ENCODE peak calls at places on chromosomes 1 and 21, in eight cellular contexts. J, H, Z, X, N, M, V and P are unnamed samples.

GRCh38 chr1:3125078-3125477 is 56.1 kb downstream of the PRDM16 start:
- DNase-seq in V (no peak), J (no peak), N (no peak), M (no peak), Z (no peak), H (no peak), X (no peak), P (no peak)

GRCh38 chr21:38136201-38136600 is 120.6 kb upstream of the KCNJ15 start:
- DNase-seq in Z (no peak), M (no peak), H (no peak), J (no peak), N (no peak), V (no peak), X (no peak), P (no peak)

GRCh38 chr1:116333171-116334014 is 39.7 kb upstream of the ATP1A1 start:
- DNase-seq in N (no peak), V (no peak), Z (no peak), H (no peak), X (no peak), M (no peak), J (no peak), P (no peak)

GRCh38 chr1:232193451-232193783 is 436.5 kb downstream of the SIPA1L2 start:
- DNase-seq in H (no peak), X (no peak), N (no peak), V (no peak), J (no peak), M (no peak), Z (no peak), P (no peak)

GRCh38 chr1:193909406-193909805 is 723.0 kb upstream of the B3GALT2 start:
- DNase-seq in X (no peak), J (no peak), N (no peak), M (no peak), Z (no peak), V (no peak), H (no peak), P (no peak)

GRCh38 chr1:36705629-36706028 is 222.9 kb upstream of the CSF3R start:
- DNase-seq in J (no peak), M (no peak), X (no peak), H (no peak), N (peak; percentile 31), Z (no peak), V (no peak), P (no peak)

GRCh38 chr1:245240648-245241165 is 85.9 kb downstream of the KIF26B start:
- DNase-seq in J (no peak), Z (peak; percentile 64), V (no peak), X (no peak), M (no peak), H (no peak), N (no peak), P (no peak)

GRCh38 chr1:47992720-47993119 is 4.5 kb downstream of the TRABD2B start:
- DNase-seq in Z (no peak), M (no peak), J (no peak), X (peak; percentile 75), V (no peak), N (no peak), H (no peak), P (no peak)

GRCh38 chr1:183281039-183281438 is 95.0 kb downstream of the LAMC2 start:
- DNase-seq in N (no peak), J (no peak), H (no peak), Z (peak; percentile 29), X (peak; percentile 84), V (peak; percentile 34), M (no peak), P (no peak)

GRCh38 chr1:5423109-5423508 is 569.1 kb downstream of the NPHP4 start:
- DNase-seq in N (no peak), J (no peak), H (peak; percentile 79), X (no peak), Z (no peak), V (no peak), M (no peak), P (no peak)

GRCh38 chr21:28550057-28550825 is 442.4 kb downstream of the LTN1 start:
- DNase-seq in Z (no peak), H (no peak), X (no peak), J (no peak), M (no peak), N (no peak), V (no peak), P (no peak)

GRCh38 chr21:46000731-46001641 is 19.4 kb downstream of the COL6A1 start:
- DNase-seq in H (peak; percentile 64), M (no peak), Z (peak; percentile 24), J (no peak), V (peak; percentile 11), X (peak; percentile 87), N (peak; percentile 58), P (peak; percentile 49)

GRCh38 chr1:232704694-232705680 is 75.1 kb upstream of the SIPA1L2 start:
- DNase-seq in J (peak; percentile 13), N (no peak), M (no peak), V (peak; percentile 53), H (no peak), Z (peak; percentile 39), X (peak; percentile 88), P (no peak)

GRCh38 chr1:25197982-25198681 is 34.2 kb downstream of the SYF2 start:
- DNase-seq in Z (no peak), M (no peak), H (no peak), N (no peak), X (no peak), V (peak; percentile 64), J (peak; percentile 82), P (no peak)

GRCh38 chr1:188715566-188715965 is 1762.1 kb downstream of the BRINP3 start:
- DNase-seq in X (no peak), J (peak; percentile 1), H (no peak), N (no peak), Z (no peak), V (no peak), M (peak; percentile 54), P (no peak)

GRCh38 chr1:210373878-210374599 is 45.3 kb downstream of the HHAT start:
- DNase-seq in N (peak; percentile 85), V (peak; percentile 63), X (peak; percentile 74), J (peak; percentile 98), H (no peak), M (peak; percentile 97), Z (peak; percentile 52), P (peak; percentile 58)

GRCh38 chr1:10253755-10254154 is 43.4 kb downstream of the KIF1B start:
- DNase-seq in J (no peak), H (no peak), M (no peak), Z (no peak), V (no peak), X (peak; percentile 65), N (no peak), P (no peak)

GRCh38 chr21:26845066-26845749 is at the start of gene ADAMTS1:
- DNase-seq in H (peak; percentile 85), M (peak; percentile 87), V (peak; percentile 76), N (no peak), X (peak; percentile 98), J (peak; percentile 4), Z (peak; percentile 71), P (peak; percentile 71)

GRCh38 chr1:201562257-201562656 is 23.3 kb downstream of the NAV1 start:
- DNase-seq in H (no peak), X (peak; percentile 78), V (no peak), Z (no peak), J (no peak), N (no peak), M (no peak), P (no peak)

GRCh38 chr1:184160236-184160635 is 108.7 kb downstream of the TSEN15 start:
- DNase-seq in V (no peak), M (no peak), Z (no peak), N (no peak), H (no peak), J (no peak), X (no peak), P (no peak)

GRCh38 chr1:215273838-215274516 is 191.4 kb downstream of the KCNK2 start:
- DNase-seq in M (no peak), N (no peak), H (no peak), J (no peak), Z (no peak), X (no peak), V (no peak), P (no peak)

GRCh38 chr1:157134442-157134841 is 3.8 kb downstream of the ETV3 start:
- DNase-seq in X (no peak), M (no peak), Z (no peak), H (no peak), V (no peak), J (no peak), N (no peak), P (no peak)
- H3K4me1 ChIP-seq in X (peaks cover 18% of the 10 kb centered on the region), M (peaks cover 19% of the 10 kb centered on the region), Z (peaks cover 79% of the 10 kb centered on the region), H (peaks cover 84% of the 10 kb centered on the region), V (peaks cover 14% of the 10 kb centered on the region), J (peaks cover 28% of the 10 kb centered on the region), N (peaks cover 38% of the 10 kb centered on the region), P (no peaks in the 10 kb centered on the region)

DNA sequence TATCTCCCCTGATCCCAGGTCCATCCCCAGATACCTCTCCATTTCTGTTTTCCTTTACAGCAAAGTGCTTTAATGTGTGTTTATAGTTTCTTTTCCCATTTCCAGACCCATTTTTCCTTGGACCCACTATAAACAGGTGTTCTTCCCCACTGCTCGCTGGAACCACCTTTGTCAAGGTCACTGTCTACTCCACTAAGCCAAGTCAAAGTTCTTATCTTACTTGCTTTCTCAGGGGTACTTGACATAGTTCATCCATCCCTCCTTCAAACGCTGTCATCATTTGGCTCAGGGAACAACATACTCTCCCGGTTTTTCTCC is 8.3 kb downstream of the SLAMF1 start:
- DNase-seq in N (no peak), Z (no peak), X (no peak), J (no peak), H (no peak), M (no peak), V (no peak), P (no peak)
- TF ChIP-seq POLR2AphosphoS5 in N (no peak), Z (no peak), X (no peak), J (no peak), H (no peak), M (no peak), V (no peak), P (no peak)

DNA sequence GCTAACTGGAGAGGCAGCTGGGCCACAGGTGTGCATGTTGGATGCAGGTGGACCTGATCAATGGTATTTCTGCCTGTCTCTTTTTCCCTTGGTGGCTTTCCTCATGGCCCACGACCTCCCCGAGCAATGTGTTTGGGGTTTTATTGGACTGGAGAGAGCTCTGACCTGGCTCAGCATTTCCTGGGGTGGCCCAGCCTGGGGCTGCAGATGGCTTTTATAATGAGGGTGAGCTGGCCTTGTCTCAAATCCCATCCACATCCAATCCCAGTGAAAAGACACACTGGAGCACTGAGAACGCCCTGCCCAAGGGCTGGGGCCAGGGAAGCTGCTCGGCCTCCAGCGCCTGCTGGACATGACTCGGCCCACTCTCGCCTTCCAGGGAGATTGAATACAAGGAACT is 44.1 kb downstream of the SIM2 start:
- DNase-seq in N (peak; percentile 11), H (peak; percentile 33), Z (no peak), X (no peak), J (no peak), M (no peak), V (no peak), P (no peak)
- H3K27me3 ChIP-seq in N (peaks cover 61% of the 10 kb centered on the region), H (peaks cover 14% of the 10 kb centered on the region), Z (peaks cover 3% of the 10 kb centered on the region), X (peaks cover 10% of the 10 kb centered on the region), J (no peaks in the 10 kb centered on the region), M (peaks cover 16% of the 10 kb centered on the region), V (peaks cover 36% of the 10 kb centered on the region), P (no peaks in the 10 kb centered on the region)

DNA sequence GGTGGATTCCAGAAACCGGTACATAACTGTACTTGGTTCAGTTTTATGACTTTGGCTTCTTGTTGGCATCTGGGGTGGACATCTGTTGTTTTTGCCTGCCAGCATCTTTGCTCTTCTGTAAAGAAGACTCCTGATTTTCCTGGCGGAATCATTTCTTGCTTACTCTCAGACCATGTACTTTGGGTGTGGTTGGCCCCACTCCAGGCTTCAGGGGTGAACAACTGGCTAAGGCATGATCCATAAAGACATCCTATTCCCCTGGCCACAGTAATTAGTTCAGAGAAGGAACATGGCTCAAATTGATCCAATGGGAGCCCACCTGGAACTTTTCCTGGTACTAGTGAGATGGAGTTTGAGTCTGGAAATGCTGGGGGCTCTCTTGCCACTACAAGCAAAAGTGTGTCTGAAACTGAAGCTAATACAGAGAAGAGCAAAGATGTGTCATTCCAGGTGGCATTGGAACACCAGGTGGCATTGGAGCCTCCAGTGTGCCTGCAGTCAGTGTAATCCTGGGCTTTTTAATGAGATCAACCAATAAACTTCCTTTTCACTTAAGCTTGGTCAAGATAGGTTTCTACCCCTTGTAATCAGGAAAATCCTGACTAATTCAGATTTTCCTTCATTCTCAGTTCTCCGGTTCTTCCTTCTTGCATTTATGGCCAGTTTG is 332.4 kb upstream of the CAMK1G start:
- DNase-seq in V (no peak), M (no peak), N (no peak), J (no peak), H (no peak), Z (no peak), X (no peak), P (no peak)
- H3K4me1 ChIP-seq in V (no peaks in the 10 kb centered on the region), M (peaks cover 33% of the 10 kb centered on the region), N (no peaks in the 10 kb centered on the region), J (no peaks in the 10 kb centered on the region), H (no peaks in the 10 kb centered on the region), Z (no peaks in the 10 kb centered on the region), X (peaks cover 4% of the 10 kb centered on the region), P (no peaks in the 10 kb centered on the region)